ENCODE peak calls at places on chromosomes 16 and 17, in ten cellular contexts. U is NCI-H345; H is NCI-H2081; X is neural crest cell; T is activated CD4-positive, alpha-beta T cell treated with anti-CD3 and anti-CD28 coated beads for 1 hour; Q is MCF 10A; E is effector memory CD4-positive, alpha-beta T cell; C is uterus; N is RPMI7951; A is AG08396. F is an unnamed sample.

GRCh38 chr17:66966529-66967418 is 2.3 kb downstream of the CACNG4 start:
- DNase-seq in U (no peak), H (no peak), X (no peak), T (no peak), Q (no peak), E (no peak), C (no peak), N (no peak), A (no peak), F (no peak)

GRCh38 chr17:28613916-28614315 is at the start of gene RSKR:
- DNase-seq in U (no peak), H (no peak), X (no peak), T (no peak), Q (no peak), E (no peak), C (no peak), N (no peak), A (no peak), F (no peak)

GRCh38 chr16:28932339-28933141 is 769 bp downstream of the CD19 start:
- DNase-seq in U (no peak), H (no peak), X (no peak), T (no peak), Q (no peak), E (no peak), C (no peak), N (no peak), A (no peak), F (no peak)

GRCh38 chr16:13552062-13552959 is 367.6 kb upstream of the ERCC4 start:
- DNase-seq in U (no peak), H (no peak), X (no peak), T (no peak), Q (no peak), E (no peak), C (no peak), N (no peak), A (no peak), F (no peak)

GRCh38 chr17:55710829-55711496 is 11.7 kb downstream of the TMEM100 start:
- DNase-seq in U (peak; percentile 66), H (no peak), X (no peak), T (no peak), Q (no peak), E (no peak), C (no peak), N (no peak), A (no peak), F (no peak)

GRCh38 chr17:33750943-33751701 is 458.0 kb upstream of the ASIC2 start:
- DNase-seq in U (peak; percentile 70), H (peak; percentile 53), X (peak; percentile 78), T (peak; percentile 35), Q (peak; percentile 52), E (peak; percentile 12), C (peak; percentile 66), N (peak; percentile 48), A (peak; percentile 71), F (peak; percentile 28)

GRCh38 chr17:78038748-78039288 is 80.3 kb downstream of the TNRC6C start:
- DNase-seq in U (peak; percentile 49), H (no peak), X (no peak), T (no peak), Q (peak; percentile 42), E (no peak), C (no peak), N (no peak), A (no peak), F (no peak)

GRCh38 chr17:557371-557770 is 157.3 kb downstream of the VPS53 start:
- DNase-seq in U (no peak), H (no peak), X (no peak), T (no peak), Q (no peak), E (no peak), C (no peak), N (no peak), A (no peak), F (no peak)

GRCh38 chr17:79622201-79622601 is 11.3 kb upstream of the RBFOX3 start:
- DNase-seq in U (no peak), H (no peak), X (no peak), T (no peak), Q (no peak), E (no peak), C (peak; percentile 4), N (no peak), A (no peak), F (no peak)

F was measured in effector CD8-positive, alpha-beta T cell.